ENCODE peak calls at places on chromosomes 12 and 14, in six cellular contexts. X is uterus, R is foreskin fibroblast, N is choroid plexus epithelial cell, P is tibial artery, Q is heart left ventricle. V is an unnamed sample.

GRCh38 chr14:56333361-56334279 is 215.4 kb downstream of the PELI2 start:
- DNase-seq in R (peak), P (no peak), X (no peak), N (peak), Q (no peak), V (peak)

GRCh38 chr12:123942277-123942653 is 30.4 kb downstream of the CCDC92 start:
- DNase-seq in N (peak), R (peak), X (no peak), Q (no peak), P (no peak), V (peak)

GRCh38 chr14:71651228-71651627 is 281.0 kb upstream of the RGS6 start:
- DNase-seq in Q (no peak), R (peak), X (no peak), P (peak), N (peak), V (peak)

GRCh38 chr12:4121506-4122020 is 152.0 kb upstream of the CCND2 start:
- DNase-seq in Q (peak), P (no peak), N (no peak), R (no peak), X (no peak), V (no peak)

GRCh38 chr14:45253754-45254300 is 825 bp upstream of the MIS18BP1 start:
- DNase-seq in R (no peak), P (peak), Q (peak), X (peak), N (peak), V (peak)

GRCh38 chr14:57302883-57303282 is 34.1 kb downstream of the AP5M1 start:
- DNase-seq in P (no peak), R (no peak), Q (no peak), X (no peak), N (peak), V (peak)

GRCh38 chr14:94213021-94213420 is 38.9 kb downstream of the PPP4R4 start:
- DNase-seq in X (no peak), Q (no peak), N (peak), P (no peak), R (peak), V (peak)

GRCh38 chr14:52175982-52176502 is 91.5 kb upstream of the PTGDR start:
- DNase-seq in P (no peak), Q (no peak), X (no peak), N (no peak), R (no peak), V (no peak)

GRCh38 chr14:23154876-23155587 is 28.4 kb downstream of the SLC7A8 start:
- DNase-seq in X (peak), P (peak), Q (peak), R (peak), N (peak), V (peak)

GRCh38 chr14:22291406-22291805 is 297.6 kb downstream of the DAD1 start:
- DNase-seq in X (no peak), P (no peak), Q (no peak), N (peak), R (peak), V (no peak)

GRCh38 chr12:110109037-110109836 is 14.9 kb upstream of the IFT81 start:
- DNase-seq in Q (peak), N (peak), P (peak), R (peak), X (peak), V (peak)

GRCh38 chr12:5076761-5077160 is 33.1 kb downstream of the KCNA5 start:
- DNase-seq in N (no peak), Q (peak), P (no peak), X (no peak), R (no peak), V (no peak)

GRCh38 chr12:101207086-101207780 is 2.8 kb downstream of the SLC5A8 start:
- DNase-seq in Q (no peak), P (no peak), N (no peak), X (no peak), R (no peak), V (no peak)

GRCh38 chr12:34625116-34625515 is 602.8 kb downstream of the ALG10 start:
- DNase-seq in X (no peak), Q (no peak), N (peak), P (no peak), R (no peak), V (no peak)

GRCh38 chr12:95766356-95767019 is 24.1 kb downstream of the NTN4 start:
- DNase-seq in N (no peak), X (no peak), P (no peak), R (no peak), Q (no peak), V (no peak)

GRCh38 chr12:47408171-47408871 is 297.5 kb downstream of the RPAP3 start:
- DNase-seq in N (no peak), X (no peak), Q (no peak), R (no peak), P (no peak), V (no peak)

GRCh38 chr14:53002576-53002975 is 51.7 kb upstream of the FERMT2 start:
- DNase-seq in N (peak), X (no peak), P (no peak), Q (no peak), R (no peak), V (no peak)

GRCh38 chr14:51889851-51890250 is 29.4 kb downstream of the GNG2 start:
- DNase-seq in R (no peak), P (no peak), N (peak), X (no peak), Q (no peak), V (peak)

GRCh38 chr12:1865284-1865866 is 45.0 kb downstream of the LRTM2 start:
- DNase-seq in N (no peak), X (no peak), P (no peak), Q (no peak), R (no peak), V (no peak)

GRCh38 chr14:88948199-88948598 is 123.7 kb downstream of the TTC8 start:
- DNase-seq in Q (no peak), R (no peak), P (no peak), N (peak), X (no peak), V (no peak)

GRCh38 chr12:53295891-53296219 is 513 bp downstream of the PFDN5 start:
- DNase-seq in X (no peak), N (no peak), R (no peak), P (no peak), Q (no peak), V (no peak)

GRCh38 chr14:92135269-92135668 is 13.5 kb downstream of the CPSF2 start:
- DNase-seq in X (no peak), P (no peak), Q (no peak), R (no peak), N (peak), V (peak)

GRCh38 chr12:114682920-114683708 is 861 bp downstream of the TBX3 start:
- DNase-seq in X (no peak), P (no peak), N (peak), Q (peak), R (no peak), V (peak)

GRCh38 chr12:43789941-43790340 is 16.2 kb downstream of the TWF1 start:
- DNase-seq in R (peak), N (peak), X (no peak), Q (no peak), P (no peak), V (no peak)

DNA sequence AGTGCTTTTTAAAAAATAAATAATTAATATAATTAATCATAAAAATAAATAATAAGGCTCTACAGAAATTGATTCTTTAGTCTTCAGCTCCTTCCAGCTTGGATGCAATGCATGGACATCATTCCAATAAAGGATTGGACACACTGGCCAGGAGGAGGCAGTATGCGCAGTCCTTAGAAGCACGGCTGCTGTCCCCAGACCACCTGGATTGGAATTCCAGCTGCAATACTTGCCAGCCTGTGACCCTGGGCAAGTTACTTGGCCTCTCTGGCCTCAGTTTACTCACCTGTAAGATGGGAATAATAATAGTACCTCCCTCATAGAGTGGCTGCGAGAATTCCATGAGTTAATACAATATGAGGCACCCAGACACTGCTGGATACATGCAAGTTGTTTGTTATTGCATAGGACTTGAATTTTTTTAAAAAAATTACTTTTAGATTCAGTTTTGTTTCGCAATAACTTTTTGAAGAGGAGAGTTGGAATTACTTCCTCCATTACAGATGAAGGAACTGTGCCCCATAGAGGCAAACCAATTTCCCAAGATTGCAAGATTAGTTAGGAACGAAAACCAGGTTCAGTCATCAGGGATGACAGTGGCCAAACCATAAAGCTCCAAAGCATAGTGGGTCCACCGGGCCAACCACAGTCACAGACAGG is 12.2 kb downstream of the RPH3A start:
- DNase-seq in R (no peak), N (no peak), Q (no peak), P (no peak), X (no peak), V (no peak)
- TF ChIP-seq CTCF in R (no peak), N (peak), Q (no peak), P (no peak), X (no peak), V (no peak)

GRCh38 chr14:61319706-61320105 is 1.7 kb upstream of the PRKCH start:
- DNase-seq in P (no peak), R (no peak), N (no peak), Q (no peak), X (no peak), V (no peak)
- H3K4me3 ChIP-seq in P (no peak), R (no peak), N (no peak), Q (no peak), X (no peak), V (no peak)

GRCh38 chr12:111532741-111533140 is 66.4 kb downstream of the ATXN2 start:
- DNase-seq in X (no peak), N (peak), Q (no peak), R (no peak), P (no peak), V (peak)

DNA sequence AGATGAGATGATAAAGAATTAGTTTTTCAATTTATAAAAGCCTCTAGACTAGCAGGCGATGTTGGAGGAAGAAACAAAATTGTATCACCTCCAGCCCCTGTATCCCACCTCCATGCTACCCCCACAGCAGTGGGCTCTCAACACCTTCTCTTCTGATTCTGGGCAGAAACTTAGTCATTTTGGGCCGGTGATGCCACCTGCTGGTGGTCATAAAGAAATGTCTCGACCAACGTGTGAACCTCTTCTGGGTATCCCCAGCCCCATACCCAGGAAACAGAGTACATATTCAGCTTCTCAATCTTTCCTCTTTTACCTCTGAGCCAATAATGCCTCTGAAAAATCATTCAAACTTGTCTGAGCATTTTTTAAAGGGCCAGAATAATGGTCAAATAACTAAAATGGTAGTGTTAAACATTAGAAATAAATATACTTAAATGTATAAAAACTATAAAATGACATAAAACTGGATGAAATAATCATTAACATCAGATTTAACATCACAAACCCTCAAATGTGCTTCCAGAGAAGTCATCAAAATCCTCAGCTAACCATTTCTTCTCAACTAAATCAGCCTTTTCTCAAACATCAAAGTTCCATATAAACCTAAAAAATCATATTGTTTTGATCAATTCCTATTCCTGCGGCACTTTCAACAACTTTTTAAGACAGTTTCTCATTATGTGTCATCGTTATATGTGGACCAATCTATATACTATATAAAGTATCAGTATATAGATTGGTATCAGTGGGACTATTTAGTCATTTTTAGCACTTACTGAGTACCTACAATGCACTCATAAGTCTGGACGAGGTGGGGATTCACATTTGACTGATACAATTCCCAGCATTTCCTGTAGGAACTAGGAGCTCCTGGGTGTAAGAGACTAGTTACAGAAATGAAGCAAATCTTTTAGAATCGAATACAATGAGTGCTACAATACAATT is 69.4 kb downstream of the ATXN2 start:
- DNase-seq in R (peak), Q (no peak), X (peak), N (peak), P (no peak), V (peak)
- TF ChIP-seq CTCF in R (peak), Q (peak), X (no peak), N (peak), P (peak), V (peak)

GRCh38 chr12:104516821-104517220 is 60.1 kb downstream of the CHST11 start:
- DNase-seq in Q (no peak), R (no peak), P (no peak), N (no peak), X (no peak), V (no peak)
- H3K4me3 ChIP-seq in Q (no peak), R (no peak), P (no peak), N (no peak), X (no peak), V (no peak)

GRCh38 chr14:76856769-76857168 is 30.6 kb downstream of the LRRC74A start:
- DNase-seq in Q (no peak), P (no peak), X (no peak), R (no peak), N (no peak), V (no peak)

DNA sequence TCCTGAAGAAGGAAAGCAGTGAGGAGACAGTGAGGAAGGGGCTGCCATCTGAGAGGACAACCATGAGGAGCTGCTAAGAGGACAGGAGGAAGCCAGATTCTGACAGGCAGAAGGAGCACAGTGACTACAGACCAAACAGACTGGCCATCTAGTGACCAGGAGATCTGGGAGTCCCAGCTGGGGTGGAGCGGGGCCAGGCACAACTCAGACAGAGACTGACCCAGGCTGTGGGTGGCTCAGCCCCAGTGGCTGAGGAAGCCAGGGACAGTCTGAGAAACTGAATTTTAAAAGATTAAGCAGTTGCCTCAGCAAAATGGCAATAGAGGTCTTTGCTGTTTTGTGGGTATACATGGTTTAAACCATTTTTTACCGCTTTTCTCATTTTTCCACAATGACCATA is 28.9 kb downstream of the LRRC74A start:
- DNase-seq in X (no peak), N (no peak), Q (no peak), P (no peak), R (no peak), V (no peak)
- TF ChIP-seq CTCF in X (no peak), N (no peak), Q (no peak), P (no peak), R (no peak), V (no peak)

GRCh38 chr14:100066984-100067383 is 1.8 kb downstream of the EVL start:
- DNase-seq in X (no peak), Q (no peak), N (no peak), R (no peak), P (no peak), V (no peak)
- H3K4me3 ChIP-seq in X (no peak), Q (no peak), N (no peak), R (no peak), P (no peak), V (no peak)

GRCh38 chr12:89354630-89354931 is 2.3 kb upstream of the DUSP6 start:
- DNase-seq in N (peak), Q (no peak), P (no peak), X (no peak), R (no peak), V (no peak)

GRCh38 chr12:89352492-89353187 is at the start of gene DUSP6:
- DNase-seq in X (peak), Q (peak), P (peak), R (peak), N (peak), V (peak)

GRCh38 chr12:89353823-89354629 is 1.7 kb upstream of the DUSP6 start:
- DNase-seq in N (peak), X (peak), Q (peak), R (peak), P (peak), V (peak)

GRCh38 chr12:89352242-89352491 is 134 bp downstream of the DUSP6 start:
- DNase-seq in R (no peak), N (no peak), Q (no peak), P (no peak), X (no peak), V (no peak)

GRCh38 chr12:89353188-89353822 is 1.0 kb upstream of the DUSP6 start:
- DNase-seq in X (no peak), R (peak), P (peak), Q (peak), N (peak), V (no peak)
- TF ChIP-seq CTCF in X (no peak), R (no peak), P (no peak), Q (no peak), N (no peak), V (no peak)

GRCh38 chr12:21542412-21542811 is 16.3 kb downstream of the SPX start:
- DNase-seq in P (no peak), N (no peak), R (no peak), Q (no peak), X (no peak), V (no peak)

GRCh38 chr12:21545557-21545956 is 19.5 kb downstream of the SPX start:
- DNase-seq in N (no peak), P (no peak), Q (no peak), R (no peak), X (no peak), V (no peak)

GRCh38 chr12:21551811-21552469 is 25.8 kb downstream of the SPX start:
- DNase-seq in Q (peak), P (no peak), R (no peak), N (peak), X (no peak), V (peak)

GRCh38 chr12:21546721-21547120 is 20.6 kb downstream of the SPX start:
- DNase-seq in P (no peak), Q (no peak), X (no peak), N (no peak), R (no peak), V (no peak)

DNA sequence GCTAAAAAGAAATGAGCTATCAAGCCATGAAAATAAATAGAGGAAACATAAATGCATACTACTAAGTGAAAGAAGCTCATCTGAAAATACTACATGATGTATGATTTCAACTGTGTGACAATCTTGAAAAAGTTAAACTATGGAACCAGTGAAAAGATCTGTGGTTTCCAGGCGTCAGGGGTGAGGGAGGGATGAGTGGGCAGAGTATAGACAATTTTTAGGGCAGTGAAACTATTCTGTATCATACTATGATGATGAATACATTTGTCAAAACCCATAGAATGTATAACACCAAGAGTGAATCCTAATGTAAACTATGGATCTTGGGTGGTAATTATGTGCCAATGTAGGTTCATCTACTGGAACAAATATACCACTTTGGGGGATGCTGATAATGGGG is 21.3 kb downstream of the SPX start:
- DNase-seq in P (no peak), Q (no peak), N (no peak), X (no peak), R (no peak), V (no peak)
- H3K4me3 ChIP-seq in P (no peak), Q (no peak), N (no peak), X (no peak), R (no peak), V (no peak)

DNA sequence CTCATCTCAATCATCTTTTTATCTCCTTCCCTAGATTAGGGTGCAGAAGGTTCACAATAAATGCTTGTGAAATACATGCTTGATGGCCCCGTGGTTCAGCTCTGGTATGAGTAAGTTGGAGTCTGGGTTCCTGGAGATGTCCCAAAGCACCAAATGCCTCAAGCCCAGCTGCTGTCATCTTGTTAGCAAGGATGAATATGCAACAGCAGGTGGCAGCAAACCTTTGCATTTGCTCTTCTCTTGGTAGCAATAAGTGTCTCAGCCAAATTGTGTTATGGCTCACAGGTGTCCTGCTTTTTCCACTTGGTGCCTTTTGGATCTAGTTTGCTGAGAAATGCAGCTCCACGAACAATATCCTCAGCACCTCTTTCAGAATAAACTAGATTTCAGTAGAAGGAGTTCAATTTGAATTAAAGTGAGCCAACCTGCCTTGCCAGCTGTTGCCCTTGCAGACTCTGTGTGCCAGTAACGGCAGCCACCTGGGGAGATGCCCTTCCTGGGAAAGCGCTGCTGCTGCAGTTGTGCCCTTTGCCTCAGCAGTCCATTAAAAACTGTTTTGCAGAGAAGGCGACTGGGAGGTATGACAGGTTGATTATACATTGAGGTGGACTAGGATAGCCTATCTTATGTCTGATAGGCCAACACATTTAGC is 417.3 kb downstream of the SNAPC1 start:
- DNase-seq in Q (no peak), N (peak), X (peak), P (no peak), R (peak), V (peak)
- TF ChIP-seq CTCF in Q (peak), N (peak), X (peak), P (no peak), R (peak), V (peak)

GRCh38 chr12:131775124-131775903 is 52.9 kb upstream of the MMP17 start:
- DNase-seq in R (no peak), P (no peak), N (no peak), X (no peak), Q (no peak), V (no peak)
- H3K4me3 ChIP-seq in R (no peak), P (no peak), N (no peak), X (no peak), Q (no peak), V (no peak)

V was measured in fibroblast of villous mesenchyme.